ENCODE peak calls at places on chromosomes 3 and 15, in seven cellular contexts. D is kidney; R is Calu3; H is lower leg skin; G is CD4-positive, alpha-beta T cell; N is thoracic aorta; P is neural crest cell. W is an unnamed sample.

GRCh38 chr3:172201136-172201989 is 162.0 kb downstream of the FNDC3B start:
- DNase-seq in D (peak), R (no peak), H (peak), G (no peak), N (no peak), P (no peak), W (no peak)

GRCh38 chr3:11391172-11391879 is 119.1 kb downstream of the ATG7 start:
- DNase-seq in D (no peak), R (no peak), H (no peak), G (no peak), N (no peak), P (no peak), W (no peak)

GRCh38 chr3:106160396-106160795 is 291.6 kb upstream of the CBLB start:
- DNase-seq in D (no peak), R (no peak), H (no peak), G (no peak), N (no peak), P (no peak), W (no peak)

GRCh38 chr3:103991461-103992115 is 1375.1 kb upstream of the ALCAM start:
- DNase-seq in D (peak), R (peak), H (no peak), G (no peak), N (no peak), P (no peak), W (no peak)

GRCh38 chr3:158097571-158098553 is 8.4 kb downstream of the SHOX2 start:
- DNase-seq in D (peak), R (peak), H (peak), G (peak), N (no peak), P (peak), W (no peak)

GRCh38 chr15:66707310-66708160 is 5.5 kb downstream of the SMAD6 start:
- DNase-seq in D (no peak), R (peak), H (no peak), G (no peak), N (no peak), P (no peak), W (no peak)

GRCh38 chr3:42660131-42660715 is 6.7 kb downstream of the ZBTB47 start:
- DNase-seq in D (peak), R (no peak), H (no peak), G (no peak), N (no peak), P (no peak), W (no peak)

GRCh38 chr3:41293169-41293681 is 93.9 kb downstream of the CTNNB1 start:
- DNase-seq in D (no peak), R (no peak), H (no peak), G (no peak), N (no peak), P (no peak), W (no peak)

GRCh38 chr3:187274977-187275338 is 16.6 kb downstream of the MASP1 start:
- DNase-seq in D (no peak), R (no peak), H (no peak), G (no peak), N (no peak), P (peak), W (no peak)

GRCh38 chr3:49119439-49119838 is 1.2 kb downstream of the USP19 start:
- DNase-seq in D (no peak), R (no peak), H (no peak), G (no peak), N (no peak), P (no peak), W (no peak)

GRCh38 chr3:25902586-25902985 is 112.7 kb downstream of the OXSM start:
- DNase-seq in D (no peak), R (no peak), H (no peak), G (no peak), N (no peak), P (no peak), W (no peak)

GRCh38 chr3:25903371-25903770 is 113.5 kb downstream of the OXSM start:
- DNase-seq in D (no peak), R (no peak), H (no peak), G (no peak), N (no peak), P (no peak), W (no peak)

GRCh38 chr3:25906132-25906906 is 116.4 kb downstream of the OXSM start:
- DNase-seq in D (no peak), R (no peak), H (no peak), G (no peak), N (no peak), P (no peak), W (no peak)

GRCh38 chr3:25901796-25902195 is 111.9 kb downstream of the OXSM start:
- DNase-seq in D (no peak), R (no peak), H (no peak), G (no peak), N (no peak), P (no peak), W (no peak)

DNA sequence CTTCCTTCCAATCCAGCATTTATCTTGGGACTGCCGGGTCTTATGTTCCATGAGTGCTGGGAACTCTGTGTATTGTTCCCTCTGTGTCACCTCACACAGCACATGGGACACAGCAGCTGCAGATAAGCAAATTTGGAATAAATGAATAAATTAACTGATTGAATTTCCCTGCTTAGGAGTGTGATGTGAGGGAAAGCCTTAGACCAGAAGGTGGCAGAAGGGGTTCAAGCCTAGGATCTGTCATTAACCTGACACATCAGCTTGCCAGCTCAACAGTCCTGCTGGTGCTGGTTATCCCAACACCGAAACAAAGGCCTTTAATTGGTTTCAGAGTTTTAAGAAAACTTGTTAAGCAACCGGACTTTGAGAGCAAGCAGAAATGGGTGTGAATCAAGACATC is 114.4 kb downstream of the OXSM start:
- DNase-seq in D (no peak), R (peak), H (no peak), G (no peak), N (no peak), P (no peak), W (no peak)
- TF ChIP-seq CTCF in D (peak), R (no peak), H (no peak), G (no peak), N (no peak), P (peak), W (no peak)

DNA sequence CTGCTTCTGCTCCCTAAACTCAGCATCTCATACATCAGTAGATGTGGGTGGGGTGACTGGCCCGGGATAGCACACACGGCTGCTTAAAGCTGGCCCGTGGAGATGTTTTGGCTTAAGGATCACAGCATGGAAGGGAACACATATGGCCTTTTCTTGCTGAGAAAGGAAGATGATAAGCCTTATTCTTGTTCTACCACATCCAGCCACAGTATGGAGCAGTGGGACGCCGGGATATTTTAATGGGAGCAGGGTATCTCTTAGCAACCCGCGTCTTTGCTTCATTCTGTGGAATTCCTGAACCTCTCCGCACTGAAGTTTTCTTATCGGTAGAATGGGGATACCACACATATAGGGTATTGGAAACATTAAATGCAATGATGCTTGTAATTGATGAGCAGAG is 94.1 kb upstream of the PROK2 start:
- DNase-seq in D (no peak), R (no peak), H (peak), G (no peak), N (no peak), P (no peak), W (no peak)
- TF ChIP-seq CTCF in D (no peak), R (no peak), H (no peak), G (no peak), N (no peak), P (no peak), W (peak)

DNA sequence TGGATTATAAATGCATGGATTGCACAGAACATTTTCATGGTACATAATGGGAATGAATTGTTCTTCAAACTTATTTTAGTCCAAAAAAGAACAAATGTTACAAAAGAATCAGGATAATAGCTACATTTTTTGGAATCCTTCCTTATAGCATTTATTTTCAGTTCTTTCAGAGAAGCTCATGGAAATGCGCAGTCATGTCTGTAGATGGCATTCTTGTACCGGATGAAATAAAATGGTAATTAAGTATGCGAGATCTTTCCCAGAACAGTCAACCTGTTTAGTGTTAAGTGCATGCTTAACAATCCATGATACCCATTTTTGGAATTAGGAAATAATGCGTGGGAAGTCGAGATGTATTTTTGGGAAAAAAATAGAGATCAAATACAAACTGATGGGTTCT is 38.2 kb upstream of the GOLGA8B start:
- DNase-seq in D (no peak), R (no peak), H (no peak), G (no peak), N (no peak), P (no peak), W (no peak)
- TF ChIP-seq CTCF in D (peak), R (no peak), H (no peak), G (no peak), N (no peak), P (peak), W (peak)

DNA sequence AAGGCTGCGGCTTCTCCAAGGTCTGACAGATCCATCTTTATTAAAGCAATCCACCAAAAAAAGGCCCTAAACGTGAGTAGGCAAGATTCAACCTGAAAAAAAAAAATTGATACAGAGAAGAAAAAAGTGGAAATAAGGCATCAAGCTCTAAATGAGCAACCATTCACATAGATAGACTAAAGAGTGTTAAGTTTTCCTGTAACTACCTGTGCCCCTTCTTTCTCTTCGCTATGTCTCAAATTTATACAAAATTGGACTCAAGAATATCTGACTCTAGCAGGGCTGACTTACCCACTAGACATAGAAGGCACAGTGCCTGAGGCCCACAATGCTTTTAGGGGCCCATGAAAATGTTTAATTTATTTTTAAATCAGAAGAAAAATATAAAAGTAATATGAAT is at the start of gene MYH15:
- DNase-seq in D (no peak), R (no peak), H (no peak), G (no peak), N (no peak), P (no peak), W (no peak)
- TF ChIP-seq CTCF in D (no peak), R (no peak), H (no peak), G (no peak), N (no peak), P (no peak), W (no peak)

DNA sequence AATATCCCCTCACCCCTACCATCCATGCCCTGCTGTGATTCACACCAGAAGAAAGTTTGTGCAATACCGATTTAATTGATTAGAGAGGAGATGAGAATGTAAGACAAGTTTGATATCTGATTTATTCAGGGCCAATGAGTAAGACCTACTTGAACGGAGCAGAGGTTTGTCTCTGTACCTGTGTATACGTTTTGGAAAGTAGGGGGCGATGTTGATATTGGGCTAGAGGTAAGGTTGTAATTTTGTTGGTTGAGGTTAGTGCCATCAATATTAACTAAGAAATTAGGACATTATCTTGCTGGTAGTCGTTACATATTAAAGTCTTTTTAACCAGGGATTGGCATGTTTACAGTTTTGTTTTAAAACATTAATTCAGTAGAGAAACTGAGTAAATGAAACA is 20.5 kb downstream of the EAF2 start:
- DNase-seq in D (no peak), R (peak), H (no peak), G (no peak), N (no peak), P (no peak), W (no peak)
- TF ChIP-seq CTCF in D (peak), R (peak), H (no peak), G (no peak), N (no peak), P (peak), W (peak)

DNA sequence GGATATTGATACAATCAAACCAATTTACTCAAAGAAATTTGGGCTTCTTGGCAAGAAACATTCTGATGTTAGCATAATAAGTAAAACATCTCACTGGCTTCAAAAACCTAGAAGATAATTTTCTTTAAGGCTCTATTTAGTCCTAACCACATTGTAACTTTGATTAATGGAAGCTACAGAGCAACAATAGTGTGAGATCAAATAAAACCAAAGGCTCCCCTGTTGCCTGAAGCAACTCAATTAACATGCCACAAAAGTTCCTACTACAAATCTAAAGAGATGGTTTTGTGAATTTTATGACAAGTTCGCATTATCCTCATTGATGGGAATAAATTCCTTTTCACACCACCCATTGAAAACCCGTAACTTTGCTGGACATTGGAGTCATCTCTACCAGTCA is 5.9 kb downstream of the DPH6 start:
- DNase-seq in D (no peak), R (no peak), H (no peak), G (no peak), N (no peak), P (no peak), W (no peak)
- TF ChIP-seq CTCF in D (no peak), R (no peak), H (no peak), G (no peak), N (no peak), P (no peak), W (no peak)

DNA sequence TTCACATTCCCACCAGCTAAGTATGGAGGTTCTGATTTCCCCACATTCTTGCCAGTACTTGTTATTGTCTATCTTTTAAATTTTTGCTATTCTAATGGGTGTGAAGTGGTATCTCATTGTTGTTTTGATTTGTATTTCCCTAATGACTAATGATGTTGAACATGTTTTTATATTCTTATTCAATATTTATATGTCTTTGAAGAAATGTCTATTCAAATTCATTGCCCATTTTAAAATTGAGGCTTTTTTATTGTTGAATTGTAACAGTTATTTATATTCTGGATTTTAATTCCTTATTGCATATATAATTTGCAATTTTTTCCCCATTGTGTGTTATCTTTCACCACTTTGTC is 255.3 kb downstream of the EDEM1 start:
- DNase-seq in D (no peak), R (no peak), H (no peak), G (no peak), N (no peak), P (no peak), W (no peak)
- TF ChIP-seq CTCF in D (no peak), R (no peak), H (no peak), G (no peak), N (no peak), P (no peak), W (no peak)

DNA sequence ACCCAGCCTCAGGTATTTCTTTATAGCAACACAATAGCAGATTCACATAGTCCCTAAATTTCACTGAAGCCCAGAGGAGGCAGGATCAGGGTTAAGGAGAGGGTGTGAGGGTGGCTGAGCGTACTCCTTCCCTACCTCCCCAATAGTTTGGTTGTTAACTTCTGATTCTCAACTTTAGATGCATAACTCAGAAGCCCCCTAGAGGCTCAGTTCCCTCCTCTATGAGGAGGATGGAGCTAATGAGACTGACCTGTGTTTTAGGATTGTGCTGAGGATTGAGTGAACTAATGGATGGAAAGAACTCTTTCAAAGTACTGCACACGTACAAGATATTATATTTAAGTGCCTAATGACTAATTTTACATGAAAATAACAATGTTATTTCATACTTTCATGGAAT is 249.3 kb upstream of the SOX14 start:
- DNase-seq in D (no peak), R (no peak), H (no peak), G (no peak), N (no peak), P (no peak), W (no peak)
- TF ChIP-seq CTCF in D (no peak), R (no peak), H (no peak), G (no peak), N (no peak), P (no peak), W (no peak)

DNA sequence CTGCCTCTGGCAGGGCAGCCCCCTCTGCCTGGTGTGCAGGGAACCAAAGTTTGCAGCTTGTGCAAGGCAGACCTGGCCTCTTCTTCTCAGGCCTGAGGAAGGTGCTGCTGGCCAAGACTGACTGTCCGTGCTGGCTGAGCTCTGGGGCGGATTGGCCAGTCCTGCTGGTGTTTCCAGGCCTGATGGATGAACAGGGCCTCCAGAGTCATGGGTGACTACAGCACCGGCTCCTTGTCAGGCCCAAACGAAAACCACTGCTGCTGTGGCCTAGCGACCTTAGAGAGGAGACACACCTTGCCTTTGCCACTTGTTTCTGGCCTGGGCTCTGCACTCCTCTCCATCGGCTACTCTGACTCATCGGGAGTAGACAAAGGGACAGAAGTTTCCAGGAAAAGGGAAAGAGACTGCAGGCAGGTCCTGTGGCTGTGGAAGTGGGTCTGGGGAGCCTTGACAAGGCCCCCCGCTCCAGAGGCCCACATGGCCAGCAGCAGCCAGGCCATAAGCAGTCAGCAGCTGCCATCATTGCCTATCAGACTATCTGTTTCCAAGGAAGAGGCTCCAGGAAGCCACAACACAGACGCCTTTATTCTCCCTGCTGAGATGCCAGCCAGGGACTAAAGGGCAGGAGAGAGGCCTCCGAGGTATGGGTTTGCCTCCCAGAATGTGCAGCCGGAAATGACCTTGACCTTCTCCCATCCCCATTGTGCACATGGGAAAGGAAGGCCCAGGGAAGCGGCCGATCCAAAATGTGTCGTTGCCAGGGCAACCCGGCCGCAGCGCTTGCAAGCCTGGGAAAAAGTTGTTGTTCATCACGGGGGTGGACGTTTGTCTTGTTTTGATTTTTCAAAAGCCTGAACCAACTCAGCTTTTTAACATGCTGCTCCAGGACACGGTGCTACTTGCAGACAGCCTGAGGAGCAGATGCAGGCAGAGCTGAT is 160.5 kb downstream of the CHSY1 start:
- DNase-seq in D (no peak), R (no peak), H (no peak), G (no peak), N (no peak), P (peak), W (no peak)
- TF ChIP-seq CTCF in D (no peak), R (no peak), H (no peak), G (no peak), N (no peak), P (no peak), W (no peak)